ENCODE peak calls at places on chromosome 5, in five cellular contexts. C is caudate nucleus; N is heart left ventricle; R is CD8-positive, alpha-beta T cell; Q is nephron progenitor cell. J is an unnamed sample.

GRCh38 chr5:2550479-2550878 is 201.0 kb downstream of the IRX2 start:
- DNase-seq in C (no peak), N (no peak), R (no peak), Q (no peak), J (no peak)

GRCh38 chr5:134432677-134433359 is 21.1 kb upstream of the CDKN2AIPNL start:
- DNase-seq in C (peak), N (no peak), R (no peak), Q (no peak), J (no peak)

GRCh38 chr5:24401767-24402166 is 243.0 kb downstream of the CDH10 start:
- DNase-seq in C (no peak), N (no peak), R (no peak), Q (no peak), J (no peak)

GRCh38 chr5:17895296-17896058 is 261.2 kb downstream of the TAF11L14 start:
- DNase-seq in C (no peak), N (no peak), R (no peak), Q (no peak), J (no peak)

GRCh38 chr5:179930788-179931473 is 23.2 kb upstream of the TBC1D9B start:
- DNase-seq in C (no peak), N (no peak), R (no peak), Q (no peak), J (no peak)

GRCh38 chr5:149816661-149817060 is 86.6 kb downstream of the PPARGC1B start:
- DNase-seq in C (no peak), N (no peak), R (no peak), Q (no peak), J (no peak)

GRCh38 chr5:132840896-132841818 is 10.7 kb upstream of the SHROOM1 start:
- DNase-seq in C (no peak), N (no peak), R (no peak), Q (no peak), J (no peak)

GRCh38 chr5:177443144-177443983 is 3.2 kb upstream of the PRR7 start:
- DNase-seq in C (no peak), N (no peak), R (no peak), Q (no peak), J (no peak)

GRCh38 chr5:55816342-55816741 is 34.8 kb upstream of the IL31RA start:
- DNase-seq in C (no peak), N (no peak), R (no peak), Q (no peak), J (no peak)

GRCh38 chr5:176732736-176733585 is 77.4 kb upstream of the UNC5A start:
- DNase-seq in C (no peak), N (no peak), R (no peak), Q (peak), J (no peak)

GRCh38 chr5:151406322-151406947 is 41.0 kb upstream of the SLC36A1 start:
- DNase-seq in C (no peak), N (no peak), R (no peak), Q (no peak), J (no peak)

GRCh38 chr5:93246093-93246855 is 334.7 kb downstream of the NR2F1-AS1 start:
- DNase-seq in C (no peak), N (no peak), R (no peak), Q (peak), J (no peak)

GRCh38 chr5:50958852-50959457 is 292.5 kb downstream of the PARP8 start:
- DNase-seq in C (no peak), N (no peak), R (no peak), Q (peak), J (no peak)

GRCh38 chr5:72106922-72107873 is at the start of gene MAP1B:
- DNase-seq in C (peak), N (peak), R (no peak), Q (peak), J (peak)

GRCh38 chr5:172266676-172267092 is 16.9 kb downstream of the UBTD2 start:
- DNase-seq in C (no peak), N (no peak), R (no peak), Q (peak), J (no peak)

GRCh38 chr5:140312067-140312790 is 9.3 kb upstream of the PFDN1 start:
- DNase-seq in C (no peak), N (peak), R (no peak), Q (no peak), J (peak)

GRCh38 chr5:158223054-158223453 is 364.1 kb upstream of the CLINT1 start:
- DNase-seq in C (no peak), N (no peak), R (no peak), Q (peak), J (no peak)

GRCh38 chr5:115419794-115420585 is 123.5 kb upstream of the CCDC112 start:
- DNase-seq in C (no peak), N (peak), R (no peak), Q (no peak), J (no peak)

GRCh38 chr5:14229181-14229580 is 86.0 kb downstream of the TRIO start:
- DNase-seq in C (no peak), N (no peak), R (no peak), Q (no peak), J (no peak)

GRCh38 chr5:67215592-67216471 is 19.2 kb upstream of the CD180 start:
- DNase-seq in C (peak), N (peak), R (peak), Q (no peak), J (peak)

GRCh38 chr5:143693691-143694252 is 118.2 kb upstream of the HMHB1 start:
- DNase-seq in C (no peak), N (no peak), R (no peak), Q (no peak), J (no peak)

GRCh38 chr5:108381034-108381954 is 604 bp downstream of the FBXL17 start:
- DNase-seq in C (peak), N (peak), R (peak), Q (peak), J (peak)

GRCh38 chr5:155189981-155190380 is 176.4 kb downstream of the KIF4B start:
- DNase-seq in C (no peak), N (no peak), R (no peak), Q (no peak), J (no peak)

GRCh38 chr5:138352071-138352721 is at the start of gene KDM3B:
- DNase-seq in C (peak), N (peak), R (peak), Q (peak), J (peak)

GRCh38 chr5:34915856-34916192 is 313 bp downstream of the BRIX1 start:
- DNase-seq in C (peak), N (no peak), R (no peak), Q (no peak), J (no peak)

GRCh38 chr5:31847354-31847753 is 208.4 kb downstream of the PDZD2 start:
- DNase-seq in C (no peak), N (peak), R (no peak), Q (no peak), J (peak)

GRCh38 chr5:30930736-30931135 is 262.8 kb upstream of the CDH6 start:
- DNase-seq in C (no peak), N (no peak), R (no peak), Q (no peak), J (no peak)

GRCh38 chr5:171770153-171770552 is 15.5 kb upstream of the SMIM23 start:
- DNase-seq in C (no peak), N (no peak), R (no peak), Q (no peak), J (no peak)

GRCh38 chr5:67725591-67725990 is 490.0 kb upstream of the PIK3R1 start:
- DNase-seq in C (no peak), N (no peak), R (no peak), Q (no peak), J (no peak)

GRCh38 chr5:10987881-10988504 is 227.0 kb upstream of the DAP start:
- DNase-seq in C (no peak), N (peak), R (peak), Q (peak), J (peak)

GRCh38 chr5:54772232-54773168 is 212.9 kb downstream of the ESM1 start:
- DNase-seq in C (no peak), N (no peak), R (no peak), Q (no peak), J (no peak)

GRCh38 chr5:39933061-39933460 is 508.3 kb upstream of the DAB2 start:
- DNase-seq in C (no peak), N (no peak), R (no peak), Q (no peak), J (no peak)

GRCh38 chr5:77400645-77401044 is 91.5 kb downstream of the WDR41 start:
- DNase-seq in C (no peak), N (no peak), R (no peak), Q (no peak), J (no peak)

GRCh38 chr5:147369742-147370374 is 135.0 kb downstream of the STK32A start:
- DNase-seq in C (no peak), N (no peak), R (no peak), Q (no peak), J (no peak)

GRCh38 chr5:157714480-157714879 is 16.7 kb upstream of the THG1L start:
- DNase-seq in C (no peak), N (no peak), R (no peak), Q (no peak), J (no peak)

GRCh38 chr5:175386526-175386925 is 57.5 kb downstream of the DRD1 start:
- DNase-seq in C (no peak), N (no peak), R (no peak), Q (no peak), J (no peak)

GRCh38 chr5:64286381-64286780 is 120.7 kb downstream of the RNF180 start:
- DNase-seq in C (no peak), N (no peak), R (no peak), Q (no peak), J (no peak)

GRCh38 chr5:12162863-12163262 is 258.6 kb upstream of the CTNND2 start:
- DNase-seq in C (no peak), N (no peak), R (no peak), Q (no peak), J (no peak)

GRCh38 chr5:107669543-107670027 is 1.2 kb downstream of the EFNA5 start:
- DNase-seq in C (peak), N (peak), R (no peak), Q (peak), J (peak)

J was measured in left cardiac atrium.